ENCODE peak calls at places on chromosomes 13 and 19, in seven cellular contexts. A is amygdala, H is A172, L is germinal center, I is head of caudate nucleus, K is mucosa of gallbladder, Z is immature natural killer cell. Q is an unnamed sample.

GRCh38 chr13:30204564-30204963 is 102.8 kb downstream of the KATNAL1 start:
- DNase-seq in A (no peak), H (no peak), L (no peak), I (no peak), K (no peak), Z (no peak), Q (no peak)

GRCh38 chr13:100588350-100589177 is at the start of gene GGACT:
- DNase-seq in A (peak; percentile 43), H (no peak), L (peak; percentile 89), I (peak; percentile 67), K (peak; percentile 60), Z (peak; percentile 81), Q (peak; percentile 64)

GRCh38 chr19:46611791-46612190 is 10.7 kb downstream of the CALM3 start:
- DNase-seq in A (no peak), H (no peak), L (no peak), I (no peak), K (no peak), Z (no peak), Q (no peak)

GRCh38 chr13:41978007-41978406 is 17.1 kb upstream of the VWA8 start:
- DNase-seq in A (no peak), H (no peak), L (no peak), I (no peak), K (no peak), Z (no peak), Q (no peak)

GRCh38 chr13:90918551-90918950 is 428.9 kb upstream of the MIR17HG start:
- DNase-seq in A (no peak), H (peak; percentile 38), L (no peak), I (no peak), K (no peak), Z (no peak), Q (no peak)

GRCh38 chr19:4061178-4061682 is 5.5 kb downstream of the ZBTB7A start:
- DNase-seq in A (peak; percentile 50), H (peak; percentile 77), L (no peak), I (no peak), K (peak; percentile 75), Z (no peak), Q (peak; percentile 95)

GRCh38 chr13:27283906-27284523 is 13.4 kb downstream of the RASL11A start:
- DNase-seq in A (no peak), H (peak; percentile 13), L (no peak), I (peak; percentile 44), K (no peak), Z (peak; percentile 6), Q (no peak)

GRCh38 chr13:21526707-21527454 is 67.8 kb upstream of the ZDHHC20 start:
- DNase-seq in A (no peak), H (no peak), L (no peak), I (no peak), K (no peak), Z (no peak), Q (no peak)

GRCh38 chr13:96982672-96983071 is 11.6 kb downstream of the OXGR1 start:
- DNase-seq in A (no peak), H (peak; percentile 40), L (no peak), I (no peak), K (no peak), Z (no peak), Q (no peak)

GRCh38 chr19:50415661-50416033 is 3.1 kb upstream of the SPIB start:
- DNase-seq in A (no peak), H (no peak), L (peak; percentile 94), I (no peak), K (no peak), Z (no peak), Q (peak; percentile 79)

GRCh38 chr13:59203855-59204254 is 959.9 kb downstream of the DIAPH3 start:
- DNase-seq in A (no peak), H (no peak), L (no peak), I (no peak), K (no peak), Z (no peak), Q (no peak)

GRCh38 chr19:2912306-2912705 is 11.6 kb downstream of the ZNF57 start:
- DNase-seq in A (no peak), H (no peak), L (no peak), I (no peak), K (no peak), Z (no peak), Q (no peak)

GRCh38 chr13:74891610-74892009 is 590.4 kb downstream of the TBC1D4 start:
- DNase-seq in A (no peak), H (peak; percentile 56), L (no peak), I (no peak), K (no peak), Z (no peak), Q (no peak)

GRCh38 chr13:46295531-46296464 is 84.1 kb downstream of the LRRC63 start:
- DNase-seq in A (no peak), H (peak; percentile 42), L (peak; percentile 10), I (no peak), K (peak; percentile 27), Z (peak; percentile 91), Q (no peak)

GRCh38 chr19:17632577-17632976 is 55.6 kb downstream of the UNC13A start:
- DNase-seq in A (no peak), H (no peak), L (no peak), I (no peak), K (no peak), Z (no peak), Q (no peak)

GRCh38 chr19:4014541-4015491 is 7.3 kb downstream of the PIAS4 start:
- DNase-seq in A (no peak), H (no peak), L (no peak), I (no peak), K (no peak), Z (peak; percentile 24), Q (no peak)

GRCh38 chr19:46081928-46082727 is 41.3 kb upstream of the IGFL4 start:
- DNase-seq in A (no peak), H (peak; percentile 39), L (peak; percentile 17), I (no peak), K (peak; percentile 20), Z (peak; percentile 3), Q (no peak)

GRCh38 chr13:36818483-36819063 is 449 bp upstream of the RFXAP start:
- DNase-seq in A (no peak), H (no peak), L (peak; percentile 8), I (no peak), K (no peak), Z (no peak), Q (no peak)

GRCh38 chr13:112943309-112944125 is 25.5 kb upstream of the MCF2L start:
- DNase-seq in A (peak; percentile 60), H (peak; percentile 14), L (no peak), I (peak; percentile 24), K (peak; percentile 28), Z (peak; percentile 22), Q (no peak)

GRCh38 chr13:70856025-70856424 is 747.8 kb upstream of the KLHL1 start:
- DNase-seq in A (no peak), H (no peak), L (no peak), I (no peak), K (no peak), Z (no peak), Q (no peak)

GRCh38 chr19:34806976-34807860 is 34.2 kb upstream of the ZNF599 start:
- DNase-seq in A (no peak), H (no peak), L (no peak), I (no peak), K (no peak), Z (no peak), Q (no peak)

GRCh38 chr13:44013666-44014291 is 134.1 kb downstream of the LACC1 start:
- DNase-seq in A (no peak), H (peak; percentile 59), L (no peak), I (no peak), K (no peak), Z (no peak), Q (no peak)

GRCh38 chr19:48390188-48391099 is 907 bp downstream of the KDELR1 start:
- DNase-seq in A (peak; percentile 54), H (peak; percentile 8), L (peak; percentile 76), I (peak; percentile 64), K (peak; percentile 53), Z (peak; percentile 69), Q (peak; percentile 75)

GRCh38 chr19:41569481-41570150 is 6.3 kb upstream of the CEACAM21 start:
- DNase-seq in A (no peak), H (no peak), L (no peak), I (no peak), K (no peak), Z (no peak), Q (no peak)

GRCh38 chr19:42059196-42059595 is 10.8 kb downstream of the GRIK5 start:
- DNase-seq in A (no peak), H (no peak), L (no peak), I (no peak), K (no peak), Z (no peak), Q (no peak)

GRCh38 chr19:4678881-4679379 is 8.8 kb upstream of the MYDGF start:
- DNase-seq in A (peak; percentile 65), H (peak; percentile 42), L (no peak), I (no peak), K (no peak), Z (peak; percentile 22), Q (no peak)

GRCh38 chr13:89457977-89458376 is 1786.8 kb downstream of the SLITRK5 start:
- DNase-seq in A (no peak), H (peak; percentile 79), L (no peak), I (no peak), K (no peak), Z (no peak), Q (no peak)

GRCh38 chr13:106612688-106613087 is 44.8 kb upstream of the ARGLU1 start:
- DNase-seq in A (no peak), H (no peak), L (no peak), I (peak; percentile 11), K (peak; percentile 57), Z (no peak), Q (peak; percentile 46)

GRCh38 chr19:15532779-15533521 is 24.6 kb downstream of the CYP4F22 start:
- DNase-seq in A (no peak), H (peak; percentile 30), L (no peak), I (no peak), K (no peak), Z (no peak), Q (no peak)

GRCh38 chr13:44393391-44393790 is 19.8 kb downstream of the SERP2 start:
- DNase-seq in A (peak; percentile 19), H (no peak), L (no peak), I (no peak), K (no peak), Z (no peak), Q (peak; percentile 48)

GRCh38 chr13:105327727-105328126 is 1207.7 kb downstream of the EFNB2 start:
- DNase-seq in A (no peak), H (no peak), L (no peak), I (no peak), K (no peak), Z (peak; percentile 29), Q (no peak)

GRCh38 chr19:29603308-29603707 is 2.8 kb upstream of the POP4 start:
- DNase-seq in A (no peak), H (no peak), L (no peak), I (no peak), K (no peak), Z (no peak), Q (no peak)

GRCh38 chr19:14560776-14561108 is 11.1 kb downstream of the NDUFB7 start:
- DNase-seq in A (no peak), H (no peak), L (no peak), I (no peak), K (no peak), Z (no peak), Q (no peak)

GRCh38 chr19:49011194-49011593 is 5.7 kb downstream of the LHB start:
- DNase-seq in A (no peak), H (no peak), L (no peak), I (no peak), K (no peak), Z (no peak), Q (no peak)

GRCh38 chr13:52906122-52906903 is 57.9 kb upstream of the PCDH8 start:
- DNase-seq in A (no peak), H (no peak), L (no peak), I (no peak), K (no peak), Z (no peak), Q (no peak)

GRCh38 chr13:46354143-46355087 is 32.6 kb downstream of the RUBCNL start:
- DNase-seq in A (no peak), H (peak; percentile 92), L (no peak), I (no peak), K (no peak), Z (no peak), Q (no peak)

GRCh38 chr13:24146961-24147569 is 13.5 kb upstream of the SPATA13 start:
- DNase-seq in A (no peak), H (no peak), L (no peak), I (no peak), K (no peak), Z (no peak), Q (no peak)

Q was measured in left colon.